ENCODE peak calls at places on chromosomes 5 and 9, in ten cellular contexts. One of them, this sample, is unnamed.

GRCh38 chr5:11298877-11299276 is 537.8 kb upstream of the DAP start:
- DNase-seq in stomach: no peak
- DNase-seq in ovary: no peak
- DNase-seq in fibroblast of lung: no peak
- DNase-seq in cardiac fibroblast: no peak
- DNase-seq in esophagus squamous epithelium: no peak
- DNase-seq in astrocyte of the cerebellum: no peak
- DNase-seq in epithelial cell of proximal tubule: no peak
- DNase-seq in WERI-Rb-1: no peak
- DNase-seq in GM10248: no peak
- DNase-seq in this sample: no peak

GRCh38 chr5:134249469-134250379 is 23.9 kb upstream of the PPP2CA start:
- DNase-seq in ovary: no peak
- DNase-seq in stomach: no peak
- DNase-seq in GM10248: no peak
- DNase-seq in cardiac fibroblast: peak
- DNase-seq in epithelial cell of proximal tubule: no peak
- DNase-seq in fibroblast of lung: no peak
- DNase-seq in WERI-Rb-1: no peak
- DNase-seq in astrocyte of the cerebellum: no peak
- DNase-seq in esophagus squamous epithelium: no peak
- DNase-seq in this sample: no peak

GRCh38 chr9:89312154-89312616 is 1.2 kb downstream of the CKS2 start:
- DNase-seq in cardiac fibroblast: peak
- DNase-seq in WERI-Rb-1: no peak
- DNase-seq in fibroblast of lung: no peak
- DNase-seq in GM10248: no peak
- DNase-seq in astrocyte of the cerebellum: no peak
- DNase-seq in stomach: no peak
- DNase-seq in ovary: no peak
- DNase-seq in esophagus squamous epithelium: no peak
- DNase-seq in epithelial cell of proximal tubule: no peak
- DNase-seq in this sample: no peak

GRCh38 chr5:63263409-63263808 is 684.8 kb downstream of the LRRC70 start:
- DNase-seq in stomach: no peak
- DNase-seq in esophagus squamous epithelium: no peak
- DNase-seq in fibroblast of lung: no peak
- DNase-seq in ovary: no peak
- DNase-seq in WERI-Rb-1: no peak
- DNase-seq in cardiac fibroblast: peak
- DNase-seq in GM10248: no peak
- DNase-seq in astrocyte of the cerebellum: no peak
- DNase-seq in epithelial cell of proximal tubule: no peak
- DNase-seq in this sample: no peak

GRCh38 chr9:7783635-7784063 is 15.9 kb downstream of the DMAC1 start:
- DNase-seq in WERI-Rb-1: no peak
- DNase-seq in cardiac fibroblast: no peak
- DNase-seq in stomach: no peak
- DNase-seq in esophagus squamous epithelium: no peak
- DNase-seq in astrocyte of the cerebellum: no peak
- DNase-seq in ovary: no peak
- DNase-seq in GM10248: no peak
- DNase-seq in epithelial cell of proximal tubule: no peak
- DNase-seq in fibroblast of lung: no peak
- DNase-seq in this sample: no peak

GRCh38 chr9:78383130-78383529 is 86.2 kb downstream of the PSAT1 start:
- DNase-seq in epithelial cell of proximal tubule: no peak
- DNase-seq in GM10248: no peak
- DNase-seq in cardiac fibroblast: peak
- DNase-seq in ovary: no peak
- DNase-seq in stomach: no peak
- DNase-seq in astrocyte of the cerebellum: no peak
- DNase-seq in WERI-Rb-1: no peak
- DNase-seq in fibroblast of lung: peak
- DNase-seq in esophagus squamous epithelium: no peak
- DNase-seq in this sample: no peak

GRCh38 chr9:34633851-34634550 is 3.6 kb downstream of the SIGMAR1 start:
- DNase-seq in astrocyte of the cerebellum: peak
- DNase-seq in ovary: peak
- DNase-seq in WERI-Rb-1: peak
- DNase-seq in cardiac fibroblast: peak
- DNase-seq in esophagus squamous epithelium: no peak
- DNase-seq in stomach: peak
- DNase-seq in epithelial cell of proximal tubule: no peak
- DNase-seq in fibroblast of lung: peak
- DNase-seq in GM10248: peak
- DNase-seq in this sample: peak

GRCh38 chr9:89721971-89722530 is 117.2 kb downstream of the GADD45G start:
- DNase-seq in esophagus squamous epithelium: no peak
- DNase-seq in WERI-Rb-1: peak
- DNase-seq in astrocyte of the cerebellum: no peak
- DNase-seq in cardiac fibroblast: no peak
- DNase-seq in GM10248: no peak
- DNase-seq in fibroblast of lung: no peak
- DNase-seq in ovary: no peak
- DNase-seq in stomach: no peak
- DNase-seq in epithelial cell of proximal tubule: no peak
- DNase-seq in this sample: no peak

GRCh38 chr5:141740885-141741284 is 58.9 kb upstream of the ARAP3 start:
- DNase-seq in fibroblast of lung: no peak
- DNase-seq in ovary: no peak
- DNase-seq in WERI-Rb-1: no peak
- DNase-seq in GM10248: no peak
- DNase-seq in stomach: no peak
- DNase-seq in epithelial cell of proximal tubule: no peak
- DNase-seq in esophagus squamous epithelium: no peak
- DNase-seq in astrocyte of the cerebellum: no peak
- DNase-seq in cardiac fibroblast: no peak
- DNase-seq in this sample: no peak

GRCh38 chr5:179288101-179288808 is 57.0 kb downstream of the ADAMTS2 start:
- DNase-seq in esophagus squamous epithelium: no peak
- DNase-seq in stomach: no peak
- DNase-seq in WERI-Rb-1: no peak
- DNase-seq in GM10248: no peak
- DNase-seq in ovary: no peak
- DNase-seq in epithelial cell of proximal tubule: no peak
- DNase-seq in fibroblast of lung: no peak
- DNase-seq in astrocyte of the cerebellum: no peak
- DNase-seq in cardiac fibroblast: no peak
- DNase-seq in this sample: no peak

GRCh38 chr9:114302727-114303126 is 20.2 kb upstream of the ORM1 start:
- DNase-seq in ovary: peak
- DNase-seq in WERI-Rb-1: no peak
- DNase-seq in GM10248: no peak
- DNase-seq in epithelial cell of proximal tubule: no peak
- DNase-seq in esophagus squamous epithelium: no peak
- DNase-seq in fibroblast of lung: no peak
- DNase-seq in astrocyte of the cerebellum: no peak
- DNase-seq in stomach: peak
- DNase-seq in cardiac fibroblast: no peak
- DNase-seq in this sample: no peak

GRCh38 chr9:138053996-138054752 is 176.6 kb downstream of the CACNA1B start:
- DNase-seq in esophagus squamous epithelium: no peak
- DNase-seq in astrocyte of the cerebellum: no peak
- DNase-seq in epithelial cell of proximal tubule: no peak
- DNase-seq in stomach: peak
- DNase-seq in GM10248: no peak
- DNase-seq in WERI-Rb-1: peak
- DNase-seq in cardiac fibroblast: no peak
- DNase-seq in fibroblast of lung: no peak
- DNase-seq in ovary: no peak
- DNase-seq in this sample: no peak

DNA sequence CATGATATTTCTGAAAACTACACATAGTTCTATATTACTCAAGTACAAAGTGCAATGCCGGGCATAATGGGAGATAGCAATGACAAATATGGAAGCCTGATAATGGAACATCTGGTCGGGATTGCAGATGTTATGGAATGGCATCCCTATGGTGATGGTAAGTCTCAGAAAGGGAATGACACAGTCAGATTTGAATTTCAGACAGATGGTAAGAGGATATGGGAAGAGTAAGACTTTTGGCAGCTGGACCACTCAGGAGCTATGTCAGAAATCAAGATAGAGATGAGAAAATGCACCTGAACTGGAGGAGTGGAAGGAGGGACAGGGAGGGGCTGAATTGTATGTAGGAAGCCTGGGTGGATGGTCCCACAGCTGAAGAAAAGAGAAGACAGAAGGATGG is 200.0 kb downstream of the DTWD2 start:
- DNase-seq in WERI-Rb-1: no peak
- DNase-seq in GM10248: no peak
- DNase-seq in stomach: no peak
- DNase-seq in astrocyte of the cerebellum: no peak
- DNase-seq in fibroblast of lung: no peak
- DNase-seq in esophagus squamous epithelium: no peak
- DNase-seq in cardiac fibroblast: no peak
- DNase-seq in epithelial cell of proximal tubule: no peak
- DNase-seq in ovary: no peak
- DNase-seq in this sample: no peak
- TF ChIP-seq CTCF in WERI-Rb-1: no peak
- TF ChIP-seq CTCF in GM10248: no peak
- TF ChIP-seq CTCF in stomach: no peak
- TF ChIP-seq CTCF in astrocyte of the cerebellum: no peak
- TF ChIP-seq CTCF in fibroblast of lung: no peak
- TF ChIP-seq CTCF in esophagus squamous epithelium: no peak
- TF ChIP-seq CTCF in cardiac fibroblast: no peak
- TF ChIP-seq CTCF in epithelial cell of proximal tubule: no peak
- TF ChIP-seq CTCF in ovary: no peak
- TF ChIP-seq CTCF in this sample: no peak

GRCh38 chr5:66174338-66174737 is 30.2 kb downstream of the SREK1 start:
- DNase-seq in epithelial cell of proximal tubule: no peak
- DNase-seq in GM10248: no peak
- DNase-seq in fibroblast of lung: peak
- DNase-seq in stomach: no peak
- DNase-seq in ovary: no peak
- DNase-seq in esophagus squamous epithelium: no peak
- DNase-seq in WERI-Rb-1: no peak
- DNase-seq in cardiac fibroblast: peak
- DNase-seq in astrocyte of the cerebellum: peak
- DNase-seq in this sample: no peak
- TF ChIP-seq CTCF in epithelial cell of proximal tubule: peak
- TF ChIP-seq CTCF in GM10248: no peak
- TF ChIP-seq CTCF in fibroblast of lung: peak
- TF ChIP-seq CTCF in stomach: no peak
- TF ChIP-seq CTCF in ovary: no peak
- TF ChIP-seq CTCF in esophagus squamous epithelium: no peak
- TF ChIP-seq CTCF in WERI-Rb-1: no peak
- TF ChIP-seq CTCF in cardiac fibroblast: peak
- TF ChIP-seq CTCF in astrocyte of the cerebellum: peak
- TF ChIP-seq CTCF in this sample: peak

GRCh38 chr9:107338911-107339659 is 56.0 kb downstream of the RAD23B start:
- DNase-seq in stomach: no peak
- DNase-seq in cardiac fibroblast: no peak
- DNase-seq in astrocyte of the cerebellum: no peak
- DNase-seq in WERI-Rb-1: peak
- DNase-seq in esophagus squamous epithelium: no peak
- DNase-seq in fibroblast of lung: no peak
- DNase-seq in GM10248: no peak
- DNase-seq in epithelial cell of proximal tubule: no peak
- DNase-seq in ovary: no peak
- DNase-seq in this sample: no peak
- TF ChIP-seq CTCF in stomach: no peak
- TF ChIP-seq CTCF in cardiac fibroblast: no peak
- TF ChIP-seq CTCF in astrocyte of the cerebellum: no peak
- TF ChIP-seq CTCF in WERI-Rb-1: no peak
- TF ChIP-seq CTCF in esophagus squamous epithelium: no peak
- TF ChIP-seq CTCF in fibroblast of lung: no peak
- TF ChIP-seq CTCF in GM10248: no peak
- TF ChIP-seq CTCF in epithelial cell of proximal tubule: no peak
- TF ChIP-seq CTCF in ovary: no peak
- TF ChIP-seq CTCF in this sample: no peak

GRCh38 chr5:79513519-79514390 is at the start of gene HOMER1:
- DNase-seq in ovary: peak
- DNase-seq in astrocyte of the cerebellum: peak
- DNase-seq in GM10248: peak
- DNase-seq in esophagus squamous epithelium: no peak
- DNase-seq in stomach: peak
- DNase-seq in fibroblast of lung: peak
- DNase-seq in epithelial cell of proximal tubule: no peak
- DNase-seq in cardiac fibroblast: peak
- DNase-seq in WERI-Rb-1: peak
- DNase-seq in this sample: peak
- TF ChIP-seq CTCF in ovary: no peak
- TF ChIP-seq CTCF in astrocyte of the cerebellum: no peak
- TF ChIP-seq CTCF in GM10248: no peak
- TF ChIP-seq CTCF in esophagus squamous epithelium: no peak
- TF ChIP-seq CTCF in stomach: no peak
- TF ChIP-seq CTCF in fibroblast of lung: no peak
- TF ChIP-seq CTCF in epithelial cell of proximal tubule: no peak
- TF ChIP-seq CTCF in cardiac fibroblast: no peak
- TF ChIP-seq CTCF in WERI-Rb-1: peak
- TF ChIP-seq CTCF in this sample: no peak